ENCODE peak calls at places on chromosomes 16 and 17, in five cellular contexts. E, G, L, P and S are unnamed samples.

GRCh38 chr17:78723001-78723796 is 58.9 kb downstream of the CYTH1 start:
- DNase-seq in L (peak; percentile 93), P (no peak), G (peak; percentile 54), E (no peak), S (no peak)

GRCh38 chr17:51733166-51733565 is 425.3 kb downstream of the CA10 start:
- DNase-seq in G (no peak), L (no peak), P (no peak), E (no peak), S (no peak)

GRCh38 chr17:82713015-82713723 is 3.3 kb upstream of the FN3KRP start:
- DNase-seq in L (no peak), E (no peak), P (no peak), G (no peak), S (no peak)

GRCh38 chr16:2161911-2162310 is 6.3 kb downstream of the TRAF7 start:
- DNase-seq in P (no peak), L (no peak), E (no peak), G (no peak), S (no peak)

GRCh38 chr17:4583796-4584124 is 569 bp upstream of the SMTNL2 start:
- DNase-seq in L (peak; percentile 79), E (no peak), G (peak; percentile 80), P (no peak), S (no peak)

GRCh38 chr17:40342575-40343058 is 21.9 kb downstream of the GJD3 start:
- DNase-seq in L (no peak), P (no peak), G (no peak), E (no peak), S (no peak)

GRCh38 chr17:40497704-40498103 is 3.7 kb downstream of the TNS4 start:
- DNase-seq in P (no peak), L (no peak), G (no peak), E (no peak), S (no peak)

GRCh38 chr16:62764572-62764971 is 728.3 kb upstream of the CDH8 start:
- DNase-seq in P (no peak), L (no peak), E (no peak), G (no peak), S (no peak)

GRCh38 chr17:32525116-32525515 is 38.3 kb downstream of the CDK5R1 start:
- DNase-seq in L (no peak), E (peak; percentile 11), P (no peak), G (no peak), S (no peak)

GRCh38 chr17:77382356-77382911 is 241.7 kb downstream of the SEC14L1 start:
- DNase-seq in L (no peak), P (no peak), E (no peak), G (no peak), S (peak; percentile 45)

GRCh38 chr17:72724375-72724774 is 368.1 kb downstream of the SLC39A11 start:
- DNase-seq in P (no peak), E (no peak), L (no peak), G (no peak), S (no peak)

GRCh38 chr17:65518256-65518655 is 43.2 kb downstream of the AXIN2 start:
- DNase-seq in G (no peak), P (no peak), L (no peak), E (no peak), S (no peak)

GRCh38 chr16:81221731-81222130 is 16.8 kb upstream of the BCO1 start:
- DNase-seq in L (no peak), E (no peak), G (no peak), P (no peak), S (no peak)

GRCh38 chr16:74998481-74999207 is at the start of gene ZNRF1:
- DNase-seq in E (peak; percentile 95), P (peak; percentile 73), L (peak; percentile 98), G (peak; percentile 89), S (peak; percentile 82)

GRCh38 chr16:69328854-69329316 is 1.5 kb downstream of the PDF start:
- DNase-seq in G (no peak), P (no peak), L (no peak), E (no peak), S (no peak)

GRCh38 chr16:49463529-49463928 is 89.9 kb downstream of the C16orf78 start:
- DNase-seq in E (no peak), L (no peak), P (peak; percentile 72), G (no peak), S (no peak)

GRCh38 chr17:1624650-1625049 is 4.0 kb downstream of the SLC43A2 start:
- DNase-seq in E (no peak), L (no peak), P (no peak), G (no peak), S (no peak)

GRCh38 chr17:1627219-1627986 is 1.2 kb downstream of the SLC43A2 start:
- DNase-seq in G (no peak), P (no peak), E (peak; percentile 34), L (no peak), S (no peak)

GRCh38 chr17:1625507-1626080 is 3.0 kb downstream of the SLC43A2 start:
- DNase-seq in E (peak; percentile 65), L (no peak), G (no peak), P (no peak), S (no peak)

GRCh38 chr17:1625053-1625452 is 3.6 kb downstream of the SLC43A2 start:
- DNase-seq in G (no peak), L (no peak), P (no peak), E (no peak), S (no peak)

DNA sequence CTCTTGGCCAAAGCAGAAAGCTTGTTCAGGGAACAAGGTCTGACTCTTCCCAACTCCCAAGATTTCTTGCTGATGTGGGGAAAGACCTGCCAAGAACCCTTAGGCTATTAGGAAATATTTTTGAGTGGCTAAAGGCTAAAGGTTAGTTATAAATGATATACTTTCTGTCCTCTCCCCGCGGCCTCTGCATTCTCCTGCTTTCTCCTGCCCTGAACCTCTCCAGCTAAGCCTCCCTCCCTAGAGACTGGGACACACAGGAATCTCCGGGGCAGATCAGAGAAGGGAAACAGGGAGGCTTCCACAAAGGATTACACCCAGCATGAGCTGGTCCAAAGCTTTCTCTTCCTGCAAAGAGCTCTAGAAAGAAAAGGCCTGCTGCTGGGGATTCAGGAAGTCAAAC is 2.3 kb downstream of the SLC43A2 start:
- DNase-seq in P (no peak), L (no peak), G (no peak), E (no peak), S (no peak)
- TF ChIP-seq FOXM1 in P (no peak), L (no peak), G (no peak), E (no peak), S (no peak)

GRCh38 chr17:67125417-67125816 is 81.1 kb downstream of the CACNG1 start:
- DNase-seq in G (no peak), P (no peak), E (peak; percentile 5), L (peak; percentile 71), S (no peak)
- TF ChIP-seq FOXM1 in G (no peak), P (no peak), E (no peak), L (no peak), S (no peak)

GRCh38 chr17:37310940-37311339 is 64.8 kb upstream of the C17orf78 start:
- DNase-seq in P (no peak), L (no peak), G (no peak), E (no peak), S (no peak)

GRCh38 chr17:37317867-37318266 is 57.9 kb upstream of the C17orf78 start:
- DNase-seq in G (no peak), L (no peak), P (no peak), E (no peak), S (no peak)

GRCh38 chr17:37309051-37309450 is 66.7 kb upstream of the C17orf78 start:
- DNase-seq in L (no peak), G (no peak), E (no peak), P (no peak), S (no peak)

GRCh38 chr17:37315601-37316000 is 60.2 kb upstream of the C17orf78 start:
- DNase-seq in E (no peak), L (no peak), P (no peak), G (no peak), S (no peak)

DNA sequence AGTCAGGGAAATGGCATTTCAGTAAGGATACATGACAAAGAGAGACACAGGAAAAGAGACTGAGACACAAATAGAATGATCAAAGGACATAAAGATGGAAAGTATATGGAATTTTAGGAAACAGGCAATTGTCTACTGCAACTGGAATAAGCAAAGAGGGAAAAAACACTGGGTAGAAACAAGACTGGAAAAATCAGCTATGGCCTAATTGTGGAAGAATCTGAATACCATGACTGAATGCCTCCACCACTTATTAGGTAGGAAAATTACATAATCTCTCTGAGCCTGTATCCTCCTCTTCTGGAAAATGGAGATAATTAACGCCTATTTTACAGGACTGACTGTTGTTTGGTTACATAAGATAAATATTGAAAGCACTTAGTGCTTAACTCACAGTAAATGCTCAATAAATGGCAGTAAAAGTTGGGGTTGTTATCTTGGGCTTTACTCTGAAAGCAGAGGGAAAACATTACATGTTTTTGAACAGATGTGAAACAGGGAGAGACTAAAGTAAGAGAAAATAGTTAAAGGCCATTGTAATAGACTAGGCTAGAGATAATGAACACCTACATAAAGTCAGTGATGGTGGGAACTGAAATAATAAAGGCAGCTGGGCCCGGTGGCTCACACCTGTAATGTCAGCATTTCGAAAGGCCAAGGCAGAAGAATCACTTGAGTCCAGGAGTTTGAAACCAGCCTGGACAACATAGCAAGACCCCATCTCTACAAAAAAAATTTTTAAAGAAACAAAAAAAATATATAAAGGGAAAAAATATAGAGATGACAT is 63.5 kb upstream of the C17orf78 start:
- DNase-seq in E (no peak), P (no peak), L (no peak), G (no peak), S (no peak)
- TF ChIP-seq FOXM1 in E (no peak), P (no peak), L (no peak), G (no peak), S (no peak)

GRCh38 chr16:3235856-3236669 is 1.1 kb upstream of the ZNF200 start:
- DNase-seq in P (no peak), E (peak; percentile 83), L (no peak), G (peak; percentile 76), S (no peak)
- TF ChIP-seq FOXM1 in P (no peak), E (no peak), L (no peak), G (no peak), S (no peak)